ENCODE peak calls at places on chromosomes 13 and 19, in seven cellular contexts. A is IMR-90; O is CD8-positive, alpha-beta T cell; M is upper lobe of right lung; I is neuronal stem cell; V is BE2C; N is Caco-2. Z is an unnamed sample. For H3K4me1, the result is how much of the 10 kb centered on the place peaks cover.

GRCh38 chr13:36029171-36029570 is 102.0 kb downstream of the DCLK1 start:
- DNase-seq in A (peak), O (no peak), M (no peak), I (no peak), V (no peak), N (no peak), Z (no peak)

GRCh38 chr13:50543767-50544166 is 299.7 kb downstream of the DLEU7 start:
- DNase-seq in A (peak), O (no peak), M (no peak), I (no peak), V (no peak), N (no peak), Z (no peak)

GRCh38 chr13:28558126-28558525 is 63.2 kb upstream of the FLT1 start:
- DNase-seq in A (peak), O (no peak), M (no peak), I (no peak), V (no peak), N (no peak), Z (no peak)

GRCh38 chr13:51025245-51025872 is 85.7 kb downstream of the C13orf42 start:
- DNase-seq in A (no peak), O (no peak), M (no peak), I (no peak), V (no peak), N (no peak), Z (no peak)

GRCh38 chr13:23510979-23511735 is 59.1 kb upstream of the TNFRSF19 start:
- DNase-seq in A (peak), O (no peak), M (no peak), I (no peak), V (peak), N (peak), Z (no peak)

GRCh38 chr19:2740314-2740656 is 468 bp upstream of the SLC39A3 start:
- DNase-seq in A (no peak), O (no peak), M (no peak), I (no peak), V (no peak), N (no peak), Z (no peak)

GRCh38 chr19:30158893-30159245 is 213.3 kb upstream of the ZNF536 start:
- DNase-seq in A (no peak), O (no peak), M (no peak), I (no peak), V (no peak), N (no peak), Z (no peak)

GRCh38 chr19:56477429-56478338 is 539 bp upstream of the ZNF667 start:
- DNase-seq in A (peak), O (peak), M (peak), I (peak), V (peak), N (no peak), Z (peak)

GRCh38 chr19:12868540-12869112 is 12.6 kb downstream of the DNASE2 start:
- DNase-seq in A (no peak), O (no peak), M (no peak), I (no peak), V (no peak), N (peak), Z (no peak)

GRCh38 chr13:89227356-89227755 is 1556.2 kb downstream of the SLITRK5 start:
- DNase-seq in A (no peak), O (no peak), M (no peak), I (no peak), V (no peak), N (no peak), Z (no peak)

GRCh38 chr19:35061583-35062373 is 20.3 kb downstream of the HPN start:
- DNase-seq in A (peak), O (no peak), M (no peak), I (no peak), V (no peak), N (no peak), Z (no peak)

DNA sequence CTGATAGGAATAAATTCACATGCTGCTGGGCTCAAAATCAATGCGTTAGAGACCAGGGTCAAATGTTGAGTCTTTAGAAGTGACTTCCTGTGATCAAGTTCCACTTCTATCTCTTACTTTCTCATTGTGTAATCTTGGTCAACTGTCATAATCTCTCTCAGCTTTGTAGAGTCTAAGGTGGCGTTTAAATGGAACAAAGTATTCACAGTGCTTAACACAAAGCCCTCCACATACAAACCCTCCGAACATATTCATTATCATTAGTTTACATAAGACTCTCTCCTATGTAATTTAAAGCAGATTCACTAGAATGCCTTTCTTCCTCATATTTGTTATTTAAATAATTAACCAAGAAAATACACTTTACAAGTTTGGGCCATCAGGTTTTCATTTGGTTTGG is 1044.1 kb downstream of the EFNB2 start:
- DNase-seq in A (no peak), O (no peak), M (no peak), I (no peak), V (no peak), N (no peak), Z (no peak)
- H3K4me1 ChIP-seq in A (under half), O (under half), M (under half), I (under half), V (under half), N (under half), Z (under half)

DNA sequence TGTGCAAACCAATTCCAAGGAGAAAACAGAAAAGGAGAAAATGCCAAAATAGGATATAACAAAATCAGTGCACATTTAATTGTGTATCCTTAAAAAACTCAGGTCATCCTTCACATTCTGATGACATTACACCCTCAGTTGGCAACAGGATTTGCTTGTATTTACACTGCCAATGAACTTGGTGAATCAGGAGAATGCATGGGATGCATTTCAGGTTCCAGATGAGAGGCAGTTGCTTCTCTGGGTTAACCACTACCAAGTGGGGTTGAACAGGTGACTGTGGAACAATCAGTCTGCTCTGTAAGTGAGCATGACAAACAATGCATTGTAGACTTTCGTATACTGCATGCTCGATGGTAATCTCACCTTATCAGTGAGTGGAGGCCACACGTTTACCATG is 79.1 kb downstream of the STARD13 start:
- DNase-seq in A (peak), O (no peak), M (no peak), I (no peak), V (no peak), N (no peak), Z (no peak)
- H3K4me1 ChIP-seq in A (under half), O (under half), M (under half), I (under half), V (under half), N (under half), Z (under half)

GRCh38 chr19:45508681-45508930 is 1.3 kb downstream of the VASP start:
- DNase-seq in A (no peak), O (no peak), M (no peak), I (no peak), V (peak), N (no peak), Z (no peak)

GRCh38 chr19:45509692-45510015 is 2.4 kb downstream of the VASP start:
- DNase-seq in A (no peak), O (no peak), M (no peak), I (no peak), V (no peak), N (no peak), Z (no peak)

GRCh38 chr19:45506991-45507863 is at the start of gene VASP:
- DNase-seq in A (peak), O (peak), M (peak), I (peak), V (peak), N (peak), Z (peak)

GRCh38 chr19:45508931-45509691 is 1.8 kb downstream of the VASP start:
- DNase-seq in A (peak), O (peak), M (peak), I (peak), V (peak), N (no peak), Z (peak)

DNA sequence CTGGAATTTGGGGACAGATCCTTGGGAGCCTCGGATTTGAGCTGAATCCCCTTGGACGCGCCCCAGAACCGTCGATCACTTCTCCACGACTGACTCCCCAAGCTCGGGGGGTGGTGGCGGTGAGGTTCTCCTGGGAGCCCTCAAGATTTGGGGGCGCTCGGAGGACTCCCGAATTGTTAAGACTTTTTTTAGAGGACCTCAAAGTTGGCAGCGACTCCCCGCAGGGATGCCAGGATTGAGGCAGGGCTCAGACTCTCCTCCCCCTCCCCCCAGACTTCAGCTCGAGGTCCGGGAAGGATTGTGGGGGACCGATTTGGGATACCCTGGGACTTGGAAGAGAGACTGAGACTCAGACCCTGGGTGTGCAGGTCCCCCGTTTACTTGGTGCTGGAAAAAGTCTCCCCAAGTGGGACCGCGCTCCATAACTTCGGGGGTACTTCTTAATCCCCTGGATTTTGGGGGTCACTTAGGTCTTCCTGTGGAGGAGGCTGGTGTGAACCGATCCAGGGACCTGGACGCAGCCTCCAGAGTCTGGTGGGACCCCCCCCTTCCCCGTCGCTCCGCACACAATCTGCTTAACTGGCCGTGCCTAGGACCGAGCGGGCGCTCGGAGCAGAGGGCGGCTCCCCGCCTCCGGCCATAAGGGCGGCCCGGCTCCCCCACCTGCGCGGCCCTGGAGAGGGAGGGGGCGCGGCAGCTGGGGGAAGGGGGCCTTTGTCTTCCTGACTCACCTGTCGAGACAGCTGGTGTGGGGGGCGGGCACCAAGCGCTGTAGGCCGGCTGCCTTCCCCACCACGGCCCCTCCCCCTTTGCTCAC is 793 bp downstream of the VASP start:
- DNase-seq in A (no peak), O (no peak), M (peak), I (no peak), V (no peak), N (peak), Z (peak)
- H3K4me1 ChIP-seq in A (under half), O (under half), M (under half), I (under half), V (under half), N (under half), Z (under half)

GRCh38 chr13:106802917-106803316 is 235.0 kb upstream of the ARGLU1 start:
- DNase-seq in A (no peak), O (no peak), M (no peak), I (no peak), V (no peak), N (no peak), Z (no peak)

GRCh38 chr13:106799731-106800335 is 231.9 kb upstream of the ARGLU1 start:
- DNase-seq in A (no peak), O (no peak), M (no peak), I (no peak), V (no peak), N (no peak), Z (no peak)

GRCh38 chr13:106810069-106810468 is 242.1 kb upstream of the ARGLU1 start:
- DNase-seq in A (no peak), O (no peak), M (no peak), I (no peak), V (no peak), N (no peak), Z (no peak)

GRCh38 chr13:106804996-106805395 is 237.1 kb upstream of the ARGLU1 start:
- DNase-seq in A (no peak), O (no peak), M (no peak), I (no peak), V (no peak), N (no peak), Z (no peak)
- H3K4me1 ChIP-seq in A (under half), O (under half), M (under half), I (under half), V (under half), N (under half), Z (under half)

GRCh38 chr19:765179-765738 is 14.3 kb downstream of the MISP start:
- DNase-seq in A (no peak), O (no peak), M (no peak), I (no peak), V (no peak), N (no peak), Z (no peak)
- H3K4me1 ChIP-seq in A (under half), O (under half), M (under half), I (under half), V (under half), N (under half), Z (under half)

DNA sequence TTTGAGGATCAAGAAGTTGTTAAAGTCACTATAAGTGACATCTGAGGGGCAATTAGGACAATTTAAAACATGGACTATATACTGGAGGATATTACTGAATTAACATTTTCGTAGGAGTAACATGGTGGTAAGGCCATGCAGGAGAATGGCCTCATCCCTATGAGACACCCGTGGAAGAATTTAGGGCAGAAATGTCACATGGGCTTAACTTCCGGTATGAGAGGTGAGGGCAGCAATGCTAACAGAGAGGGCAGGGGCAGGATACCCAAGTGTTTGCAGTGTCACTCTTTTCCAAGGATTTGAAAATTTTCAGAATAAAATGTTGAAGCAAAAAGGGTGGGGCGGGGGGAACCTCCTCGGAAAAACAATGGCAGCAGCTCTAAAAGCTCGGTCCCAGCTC is 23.6 kb downstream of the RANBP3 start:
- DNase-seq in A (peak), O (no peak), M (no peak), I (no peak), V (no peak), N (no peak), Z (no peak)
- H3K4me1 ChIP-seq in A (under half), O (half or more), M (half or more), I (half or more), V (half or more), N (under half), Z (half or more)